ENCODE peak calls at places on chromosomes 4 and X, in five cellular contexts. N, J, O, H and U are unnamed samples.

GRCh38 chr4:8278421-8279287 is 9.1 kb downstream of the HTRA3 start:
- DNase-seq in N (peak), O (peak), J (no peak), H (peak), U (no peak)

GRCh38 chr4:113436360-113436759 is 325.2 kb downstream of the CAMK2D start:
- DNase-seq in J (no peak), N (no peak), H (peak), O (peak), U (no peak)

GRCh38 chrX:112642349-112642748 is 37.4 kb downstream of the LHFPL1 start:
- DNase-seq in N (peak), H (peak), J (no peak), O (peak), U (no peak)

GRCh38 chr4:74410272-74410671 is 34.7 kb upstream of the AREG start:
- DNase-seq in N (no peak), O (no peak), J (no peak), H (no peak), U (no peak)

GRCh38 chr4:2251073-2251794 is 9.3 kb upstream of the HAUS3 start:
- DNase-seq in O (no peak), J (peak), H (no peak), N (peak), U (no peak)

GRCh38 chr4:61149278-61149677 is 50.8 kb upstream of the ADGRL3 start:
- DNase-seq in N (no peak), J (no peak), O (no peak), H (no peak), U (no peak)

GRCh38 chrX:130082244-130083106 is 27.8 kb downstream of the ELF4 start:
- DNase-seq in O (no peak), H (no peak), J (peak), N (peak), U (peak)

GRCh38 chr4:176789955-176790354 is 2.8 kb downstream of the VEGFC start:
- DNase-seq in J (no peak), H (peak), N (no peak), O (peak), U (no peak)

GRCh38 chr4:15400911-15401671 is 26.7 kb upstream of the C1QTNF7 start:
- DNase-seq in O (no peak), N (peak), H (peak), J (peak), U (no peak)

GRCh38 chrX:134542485-134542884 is 82.5 kb downstream of the HPRT1 start:
- DNase-seq in N (no peak), O (no peak), J (no peak), H (peak), U (no peak)

GRCh38 chr4:113943863-113944262 is 35.6 kb downstream of the ARSJ start:
- DNase-seq in J (no peak), O (peak), N (no peak), H (no peak), U (no peak)